ENCODE peak calls at places on chromosomes 3 and 15, in nine cellular contexts. I is activated CD8-positive, alpha-beta memory T cell treated with anti-CD3 and anti-CD28 coated beads, Interleukin-2, amount 10 ng/mL, durations not matched to agents 7 days and 5 days; H is left cardiac atrium; Z is activated T-helper 17 cell treated with anti-CD3 and anti-CD28 coated beads, Interleukin-2, amount 50 U/mL, for 72 hours; X is mucosa of descending colon; S is body of pancreas; V is stimulated activated effector memory CD8-positive, alpha-beta T cell treated with anti-CD3 and anti-CD28 coated beads, Interleukin-12 subunit alpha, Interleukin-12 subunit beta, amount 100 ng/mL, for 72 hours; W is T-helper 17 cell; F is CD8-positive, alpha-beta T cell. N is an unnamed sample.

GRCh38 chr3:4508048-4508981 is 15.2 kb downstream of the ITPR1 start:
- ATAC-seq in I (no peak), H (no peak), Z (peak; percentile 7), X (no peak), S (no peak), V (peak; percentile 70), W (no peak), F (no peak), N (peak; percentile 81)

GRCh38 chr3:150240891-150241290 is 167.2 kb upstream of the TSC22D2 start:
- ATAC-seq in I (no peak), H (no peak), Z (no peak), X (no peak), S (no peak), V (no peak), W (no peak), F (no peak), N (no peak)

GRCh38 chr3:28348637-28349396 is at the start of the genes AZI2 and ZCWPW2:
- ATAC-seq in I (peak; percentile 85), H (peak; percentile 98), Z (peak; percentile 87), X (peak; percentile 99), S (peak; percentile 94), V (peak; percentile 92), W (peak; percentile 91), F (peak; percentile 89), N (peak; percentile 98)

GRCh38 chr3:181695661-181696491 is 15.8 kb upstream of the SOX2 start:
- ATAC-seq in I (no peak), H (no peak), Z (no peak), X (no peak), S (no peak), V (no peak), W (no peak), F (no peak), N (no peak)

GRCh38 chr3:141204343-141204742 is 27.3 kb upstream of the PXYLP1 start:
- ATAC-seq in I (no peak), H (no peak), Z (no peak), X (peak; percentile 16), S (no peak), V (peak; percentile 51), W (no peak), F (no peak), N (no peak)

GRCh38 chr15:45022871-45023658 is at the start of gene SORD:
- ATAC-seq in I (peak; percentile 100), H (peak; percentile 99), Z (peak; percentile 99), X (peak; percentile 99), S (peak; percentile 96), V (peak; percentile 97), W (peak; percentile 99), F (peak; percentile 99), N (peak; percentile 99)

GRCh38 chr3:128322030-128323022 is 144.4 kb downstream of the DNAJB8 start:
- ATAC-seq in I (no peak), H (peak; percentile 43), Z (peak; percentile 49), X (peak; percentile 60), S (peak; percentile 31), V (peak; percentile 46), W (peak; percentile 73), F (peak; percentile 64), N (no peak)

GRCh38 chr15:61457050-61457733 is 228.1 kb upstream of the RORA start:
- ATAC-seq in I (no peak), H (no peak), Z (no peak), X (no peak), S (no peak), V (no peak), W (no peak), F (no peak), N (no peak)

GRCh38 chr15:74826372-74826819 is at the start of gene CPLX3:
- ATAC-seq in I (peak; percentile 62), H (peak; percentile 50), Z (peak; percentile 12), X (peak; percentile 78), S (peak; percentile 64), V (peak; percentile 20), W (peak; percentile 74), F (peak; percentile 86), N (peak; percentile 17)